ENCODE peak calls at places on chromosomes 13 and 19, in nine cellular contexts. U is GM23248, V is PC-3, C is hepatocyte, Y is neural progenitor cell, P is SK-N-SH, O is GM23338, H is MM.1S, E is HCT116. F is an unnamed sample.
A peak's percentile ranks its signal among the peaks of the same experiment; 100 is the strongest.

GRCh38 chr13:47426126-47426849 is 529.4 kb upstream of the HTR2A start:
- DNase-seq in U (peak; percentile 96), O (no peak), V (peak; percentile 81), P (no peak), E (no peak), C (no peak), Y (no peak), H (no peak), F (no peak)

GRCh38 chr19:31317098-31317497 is 32.1 kb downstream of the TSHZ3 start:
- DNase-seq in C (no peak), H (no peak), E (no peak), V (no peak), O (no peak), Y (no peak), U (peak; percentile 29), P (peak; percentile 62), F (no peak)

GRCh38 chr19:19321143-19321577 is 531 bp downstream of the MAU2 start:
- DNase-seq in V (peak; percentile 29), E (no peak), C (peak; percentile 41), O (peak; percentile 73), Y (peak; percentile 71), U (peak; percentile 58), H (peak; percentile 12), P (peak; percentile 68), F (peak; percentile 44)

GRCh38 chr19:4704317-4704673 is 19.3 kb downstream of the DPP9 start:
- DNase-seq in H (no peak), E (no peak), C (no peak), O (no peak), Y (no peak), P (no peak), V (no peak), U (no peak), F (no peak)

GRCh38 chr13:111512707-111513106 is 192.3 kb downstream of the TEX29 start:
- DNase-seq in E (no peak), U (no peak), H (no peak), Y (no peak), C (no peak), P (no peak), O (no peak), V (no peak), F (no peak)

GRCh38 chr13:27081893-27082292 is 89.7 kb downstream of the USP12 start:
- DNase-seq in C (no peak), U (no peak), Y (no peak), E (no peak), P (no peak), O (no peak), V (no peak), H (no peak), F (no peak)

GRCh38 chr19:620166-620862 is 13.0 kb downstream of the POLRMT start:
- DNase-seq in E (no peak), P (no peak), Y (no peak), O (no peak), C (no peak), U (no peak), V (no peak), H (no peak), F (no peak)

GRCh38 chr19:47093841-47094240 is 19.7 kb downstream of the ZC3H4 start:
- DNase-seq in O (no peak), V (no peak), C (no peak), H (no peak), U (peak; percentile 6), E (no peak), P (no peak), Y (no peak), F (no peak)

GRCh38 chr13:112908342-112908741 is 60.7 kb upstream of the MCF2L start:
- DNase-seq in P (no peak), H (no peak), V (no peak), Y (no peak), C (no peak), E (no peak), U (no peak), O (no peak), F (peak; percentile 50)

GRCh38 chr19:33208904-33209843 is 15.0 kb downstream of the LRP3 start:
- DNase-seq in C (no peak), V (no peak), U (no peak), H (no peak), O (no peak), E (no peak), Y (no peak), P (peak; percentile 40), F (no peak)

GRCh38 chr13:33494596-33495214 is 209.2 kb upstream of the STARD13 start:
- DNase-seq in P (no peak), V (peak; percentile 86), O (peak; percentile 20), C (peak; percentile 35), U (peak; percentile 68), Y (no peak), E (peak; percentile 64), H (no peak), F (no peak)

GRCh38 chr19:55541091-55541490 is 4.2 kb upstream of the SBK2 start:
- DNase-seq in C (no peak), P (no peak), H (no peak), V (no peak), U (no peak), Y (no peak), E (no peak), O (no peak), F (no peak)

GRCh38 chr13:57641071-57641470 is 9.5 kb downstream of the PCDH17 start:
- DNase-seq in O (no peak), U (no peak), Y (no peak), P (no peak), H (no peak), C (no peak), E (no peak), V (no peak), F (no peak)

GRCh38 chr19:6271721-6272410 is 7.9 kb downstream of the MLLT1 start:
- DNase-seq in O (peak; percentile 56), E (no peak), P (peak; percentile 87), V (peak; percentile 30), C (peak; percentile 76), U (peak; percentile 89), H (no peak), Y (peak; percentile 31), F (no peak)

GRCh38 chr13:26719356-26719945 is 41.1 kb downstream of the GPR12 start:
- DNase-seq in U (peak; percentile 32), P (no peak), O (peak; percentile 41), C (no peak), E (no peak), H (no peak), Y (no peak), V (peak; percentile 8), F (peak; percentile 6)

GRCh38 chr13:109963384-109963783 is 177.0 kb upstream of the IRS2 start:
- DNase-seq in C (no peak), O (no peak), Y (no peak), E (no peak), V (no peak), H (no peak), U (no peak), P (no peak), F (no peak)
- H2AFZ ChIP-seq in C (no peak overlapping the region), O (no peak overlapping the region), Y (no peak overlapping the region), E (no peak overlapping the region), V (no peak overlapping the region), H (no peak overlapping the region), U (no peak overlapping the region), P (no peak overlapping the region), F (no peak overlapping the region)

DNA sequence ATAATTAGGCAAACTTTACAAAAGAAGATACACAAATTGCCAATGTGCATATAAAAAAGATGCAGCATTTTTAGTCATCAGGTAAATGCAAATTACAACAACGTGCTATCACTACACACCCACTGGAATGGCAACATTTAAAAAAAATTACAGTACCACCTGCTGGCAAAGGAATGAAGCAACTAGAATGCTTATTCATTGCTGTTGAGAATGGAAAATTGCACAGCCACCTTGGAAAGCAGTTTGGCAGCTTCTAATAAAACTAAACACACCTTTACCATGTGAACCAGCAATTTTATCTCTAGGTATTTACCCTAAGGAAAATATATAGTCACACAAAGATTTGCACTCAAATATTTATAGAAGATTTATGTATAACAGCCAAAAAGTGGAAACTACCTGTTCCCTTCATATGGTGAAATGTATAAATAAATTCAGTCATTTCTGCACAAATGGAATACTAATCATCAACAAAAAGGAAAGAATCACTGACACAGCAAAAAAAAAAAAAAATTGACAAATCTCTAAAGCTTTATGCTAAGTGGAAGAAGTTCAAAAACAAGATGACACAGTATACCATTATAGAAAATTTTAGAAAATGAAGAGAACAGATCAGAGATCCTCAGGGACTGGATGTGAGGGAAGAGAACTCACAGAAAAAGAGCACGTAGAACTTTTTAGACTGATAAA is 30.3 kb downstream of the OXGR1 start:
- DNase-seq in H (peak; percentile 32), V (peak; percentile 24), C (no peak), Y (no peak), E (no peak), P (no peak), U (no peak), O (no peak), F (no peak)
- TF ChIP-seq EZH2phosphoT487 in H (no peak), V (no peak), C (no peak), Y (no peak), E (no peak), P (no peak), U (no peak), O (no peak), F (no peak)

GRCh38 chr13:75679459-75679858 is 43.3 kb downstream of the LMO7 start:
- DNase-seq in V (no peak), C (no peak), O (no peak), Y (no peak), H (no peak), P (no peak), U (no peak), E (no peak), F (no peak)

GRCh38 chr13:75689686-75690085 is 53.6 kb downstream of the LMO7 start:
- DNase-seq in H (no peak), C (no peak), Y (no peak), O (no peak), P (no peak), E (no peak), V (no peak), U (no peak), F (no peak)

GRCh38 chr13:75691183-75691582 is 55.1 kb downstream of the LMO7 start:
- DNase-seq in P (no peak), H (no peak), Y (no peak), V (peak; percentile 92), C (no peak), O (no peak), E (no peak), U (peak; percentile 60), F (no peak)

GRCh38 chr13:75687145-75687763 is 51.1 kb downstream of the LMO7 start:
- DNase-seq in Y (peak; percentile 28), E (peak; percentile 24), V (peak; percentile 73), U (peak; percentile 74), P (peak; percentile 10), H (peak; percentile 22), O (peak; percentile 75), C (peak; percentile 67), F (peak; percentile 4)

DNA sequence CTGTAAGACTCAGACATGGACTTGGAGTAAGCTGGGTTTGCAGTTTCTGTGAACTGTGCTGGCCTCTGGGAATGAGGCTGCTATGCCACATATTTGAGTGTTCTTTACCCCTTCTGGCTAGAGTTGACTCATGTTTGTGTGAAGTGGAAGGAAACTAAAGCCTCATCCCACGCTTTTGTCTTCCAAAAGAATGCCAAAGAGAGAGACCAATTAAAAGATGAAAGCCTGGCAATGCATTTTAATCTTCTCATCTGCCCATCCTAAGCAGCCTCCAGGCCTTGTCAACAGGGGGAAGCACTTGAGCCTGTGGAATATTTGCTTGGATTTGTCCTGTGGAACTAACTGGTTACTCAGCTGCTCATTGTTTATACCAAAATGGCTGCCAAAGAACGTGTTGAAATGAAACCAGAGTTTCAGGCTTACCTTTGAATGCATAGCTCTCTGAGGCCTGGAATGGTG is 49.1 kb downstream of the LMO7 start:
- DNase-seq in E (no peak), C (no peak), O (peak; percentile 57), Y (peak; percentile 49), U (peak; percentile 92), V (peak; percentile 71), H (no peak), P (no peak), F (no peak)
- H3K79me2 ChIP-seq in E (no peaks in the 10 kb centered on the region), C (no peaks in the 10 kb centered on the region), O (no peaks in the 10 kb centered on the region), Y (no peaks in the 10 kb centered on the region), U (peaks cover 100% of the 10 kb centered on the region), V (peaks cover 64% of the 10 kb centered on the region), H (no peaks in the 10 kb centered on the region), P (peaks cover 100% of the 10 kb centered on the region), F (no peaks in the 10 kb centered on the region)

GRCh38 chr13:22061371-22061805 is 390.5 kb downstream of the FGF9 start:
- DNase-seq in H (no peak), P (no peak), C (no peak), O (peak; percentile 30), V (no peak), U (no peak), E (no peak), Y (no peak), F (no peak)
- H2AFZ ChIP-seq in H (no peak overlapping the region), P (no peak overlapping the region), C (no peak overlapping the region), O (no peak overlapping the region), V (no peak overlapping the region), U (no peak overlapping the region), E (no peak overlapping the region), Y (no peak overlapping the region), F (no peak overlapping the region)